ENCODE peak calls at places on chromosomes 5 and 9, in four cellular contexts. E is testis, L is GM12892, F is A549. J is an unnamed sample.

GRCh38 chr5:10329808-10330481 is 22.2 kb upstream of the CMBL start:
- DNase-seq in E (peak; percentile 38), L (no peak), F (no peak), J (peak; percentile 91)

GRCh38 chr5:170273968-170274710 is 23.4 kb downstream of the LCP2 start:
- DNase-seq in E (peak; percentile 63), L (no peak), F (peak; percentile 60), J (peak; percentile 36)

GRCh38 chr5:665541-665955 is 27.6 kb downstream of the TPPP start:
- DNase-seq in E (no peak), L (no peak), F (peak; percentile 32), J (no peak)

GRCh38 chr5:144142030-144142825 is 28.2 kb downstream of the YIPF5 start:
- DNase-seq in E (no peak), L (no peak), F (peak; percentile 60), J (no peak)

GRCh38 chr9:5592904-5593303 is 36.0 kb upstream of the RIC1 start:
- DNase-seq in E (no peak), L (no peak), F (no peak), J (no peak)

GRCh38 chr5:142618125-142618524 is 67.8 kb downstream of the FGF1 start:
- DNase-seq in E (no peak), L (no peak), F (no peak), J (no peak)

GRCh38 chr5:54088081-54088480 is 222.3 kb downstream of the ARL15 start:
- DNase-seq in E (no peak), L (no peak), F (no peak), J (no peak)

GRCh38 chr5:154696891-154697290 is 58.3 kb upstream of the LARP1 start:
- DNase-seq in E (no peak), L (no peak), F (no peak), J (no peak)

GRCh38 chr9:125190371-125190801 is 783 bp upstream of the PPP6C start:
- DNase-seq in E (no peak), L (no peak), F (no peak), J (peak; percentile 10)

GRCh38 chr5:95644351-95645042 is 2.1 kb upstream of the RFESD start:
- DNase-seq in E (peak; percentile 79), L (no peak), F (peak; percentile 68), J (peak; percentile 37)

GRCh38 chr5:43425965-43426364 is 13.8 kb upstream of the CCL28 start:
- DNase-seq in E (no peak), L (no peak), F (peak; percentile 52), J (peak; percentile 64)

GRCh38 chr5:131671994-131672655 is 37.1 kb upstream of the RAPGEF6 start:
- DNase-seq in E (peak; percentile 38), L (no peak), F (peak; percentile 43), J (no peak)

GRCh38 chr5:7420506-7421280 is 24.8 kb downstream of the ADCY2 start:
- DNase-seq in E (no peak), L (no peak), F (no peak), J (no peak)

GRCh38 chr5:120140510-120140909 is 323.6 kb upstream of the PRR16 start:
- DNase-seq in E (no peak), L (no peak), F (no peak), J (no peak)

GRCh38 chr5:54390015-54390414 is 65.5 kb upstream of the HSPB3 start:
- DNase-seq in E (peak; percentile 56), L (no peak), F (peak; percentile 76), J (peak; percentile 41)

GRCh38 chr5:81789033-81789432 is 38.1 kb upstream of the SSBP2 start:
- DNase-seq in E (no peak), L (no peak), F (no peak), J (peak; percentile 16)

GRCh38 chr5:150600951-150601773 is 39.3 kb upstream of the SYNPO start:
- DNase-seq in E (no peak), L (no peak), F (no peak), J (no peak)

GRCh38 chr5:160466889-160467554 is 45.4 kb downstream of the PTTG1 start:
- DNase-seq in E (no peak), L (no peak), F (peak; percentile 3), J (no peak)

GRCh38 chr5:171093598-171093997 is 215.4 kb upstream of the TLX3 start:
- DNase-seq in E (no peak), L (no peak), F (no peak), J (no peak)

GRCh38 chr9:38250279-38251035 is 142.0 kb upstream of the ALDH1B1 start:
- DNase-seq in E (no peak), L (no peak), F (no peak), J (no peak)

GRCh38 chr5:91225848-91226686 is 157.1 kb downstream of the ARRDC3 start:
- DNase-seq in E (peak; percentile 20), L (no peak), F (peak; percentile 59), J (peak; percentile 74)

GRCh38 chr5:37184748-37185364 is 64.3 kb downstream of the CPLANE1 start:
- DNase-seq in E (no peak), L (no peak), F (no peak), J (no peak)

GRCh38 chr5:94468531-94468930 is 149.9 kb downstream of the KIAA0825 start:
- DNase-seq in E (no peak), L (no peak), F (no peak), J (no peak)

GRCh38 chr5:64693636-64694035 is 3.3 kb downstream of the SHISAL2B start:
- DNase-seq in E (no peak), L (no peak), F (no peak), J (no peak)

GRCh38 chr5:131634666-131634995 is 398 bp downstream of the RAPGEF6 start:
- DNase-seq in E (peak; percentile 60), L (no peak), F (peak; percentile 77), J (peak; percentile 61)

GRCh38 chr5:44640945-44641456 is 167.7 kb upstream of the MRPS30 start:
- DNase-seq in E (no peak), L (no peak), F (no peak), J (no peak)

GRCh38 chr9:127507751-127508648 is 56.7 kb downstream of the LRSAM1 start:
- DNase-seq in E (no peak), L (no peak), F (no peak), J (no peak)

GRCh38 chr9:127506814-127507750 is 55.8 kb downstream of the LRSAM1 start:
- DNase-seq in E (peak; percentile 52), L (no peak), F (no peak), J (no peak)

GRCh38 chr9:127508901-127509260 is 57.6 kb downstream of the LRSAM1 start:
- DNase-seq in E (no peak), L (no peak), F (no peak), J (no peak)

GRCh38 chr9:127509261-127509954 is 58.1 kb downstream of the LRSAM1 start:
- DNase-seq in E (peak; percentile 79), L (no peak), F (no peak), J (no peak)

DNA sequence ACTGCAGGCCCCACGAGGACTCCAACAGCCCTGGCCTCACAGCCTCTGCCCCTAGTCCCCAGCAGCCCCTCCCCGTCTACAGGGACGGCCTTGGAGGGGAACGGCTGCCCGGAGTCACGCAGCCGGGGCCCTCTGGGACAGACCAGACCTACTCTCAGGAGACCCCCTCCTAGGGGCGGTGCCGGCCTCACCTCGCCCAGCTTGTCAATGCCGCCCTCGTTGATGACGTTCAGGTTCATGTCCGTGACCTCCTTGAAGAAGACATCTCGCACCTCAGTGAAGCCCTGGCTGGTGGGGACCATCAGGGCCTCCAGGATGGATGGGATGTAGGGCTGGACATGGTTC is 58.6 kb downstream of the LRSAM1 start:
- DNase-seq in E (no peak), L (no peak), F (no peak), J (no peak)
- TF ChIP-seq POLR2A in E (no peak), L (no peak), F (no peak), J (no peak)

GRCh38 chr9:131237311-131237710 is 39.0 kb downstream of the FAM78A start:
- DNase-seq in E (no peak), L (no peak), F (no peak), J (peak; percentile 31)

GRCh38 chr9:131238402-131239021 is 37.8 kb downstream of the FAM78A start:
- DNase-seq in E (no peak), L (no peak), F (no peak), J (no peak)

GRCh38 chr9:131239307-131239975 is 36.9 kb downstream of the FAM78A start:
- DNase-seq in E (no peak), L (no peak), F (no peak), J (no peak)

GRCh38 chr9:131236761-131237160 is 39.5 kb downstream of the FAM78A start:
- DNase-seq in E (no peak), L (no peak), F (no peak), J (peak; percentile 26)

GRCh38 chr9:131237931-131238401 is 38.3 kb downstream of the FAM78A start:
- DNase-seq in E (peak; percentile 57), L (peak; percentile 77), F (no peak), J (peak; percentile 79)
- TF ChIP-seq POLR2A in E (no peak), L (peak; percentile 79), F (no peak), J (no peak)

DNA sequence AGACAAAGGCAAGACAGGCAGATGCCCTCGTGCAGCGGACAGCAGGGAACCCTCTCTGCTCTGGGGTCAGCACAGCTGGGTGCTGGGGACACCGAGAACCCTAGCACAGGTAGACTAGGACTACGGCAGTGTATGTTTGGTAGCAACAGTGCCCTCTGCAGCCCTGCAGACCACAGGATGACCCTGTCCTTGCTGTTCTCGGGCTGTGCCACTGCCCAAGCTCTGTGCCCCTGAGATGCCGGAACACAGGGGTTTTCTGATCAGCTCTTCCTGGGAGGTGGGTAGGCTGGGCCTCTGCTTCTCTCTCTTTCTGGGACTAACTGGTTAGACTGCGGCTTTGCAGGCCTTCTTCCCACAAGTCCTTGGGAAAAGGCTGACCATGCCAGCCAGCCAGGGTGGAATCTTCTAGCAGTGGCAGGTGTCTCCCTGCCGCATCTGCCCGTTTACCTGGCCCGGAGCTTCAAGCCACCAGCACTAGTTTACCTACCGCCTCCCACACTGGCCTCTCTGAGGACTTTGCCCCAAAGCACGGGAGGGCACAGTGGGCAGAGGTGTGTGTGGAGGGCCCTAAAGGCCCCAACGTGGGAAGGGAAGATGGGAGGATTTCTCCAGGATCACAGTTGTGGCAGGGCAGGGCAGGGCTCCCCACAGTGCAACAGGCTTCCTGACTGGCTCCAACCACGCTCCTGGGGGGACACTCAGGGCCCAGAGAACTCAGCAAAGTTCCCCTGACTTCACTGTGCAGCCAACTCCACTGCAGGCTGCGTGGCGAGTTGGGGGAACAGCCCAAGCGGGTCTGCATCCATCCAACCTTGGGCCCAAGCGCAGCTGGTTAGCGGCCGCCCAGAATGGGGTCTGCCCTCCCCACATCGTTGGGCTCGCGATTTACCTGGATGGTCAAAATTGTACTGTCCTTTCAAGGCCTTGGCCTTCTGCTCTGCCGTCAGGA is 1.2 kb downstream of the UCK1 start:
- DNase-seq in E (no peak), L (no peak), F (no peak), J (no peak)
- TF ChIP-seq POLR2A in E (no peak), L (no peak), F (no peak), J (no peak)

DNA sequence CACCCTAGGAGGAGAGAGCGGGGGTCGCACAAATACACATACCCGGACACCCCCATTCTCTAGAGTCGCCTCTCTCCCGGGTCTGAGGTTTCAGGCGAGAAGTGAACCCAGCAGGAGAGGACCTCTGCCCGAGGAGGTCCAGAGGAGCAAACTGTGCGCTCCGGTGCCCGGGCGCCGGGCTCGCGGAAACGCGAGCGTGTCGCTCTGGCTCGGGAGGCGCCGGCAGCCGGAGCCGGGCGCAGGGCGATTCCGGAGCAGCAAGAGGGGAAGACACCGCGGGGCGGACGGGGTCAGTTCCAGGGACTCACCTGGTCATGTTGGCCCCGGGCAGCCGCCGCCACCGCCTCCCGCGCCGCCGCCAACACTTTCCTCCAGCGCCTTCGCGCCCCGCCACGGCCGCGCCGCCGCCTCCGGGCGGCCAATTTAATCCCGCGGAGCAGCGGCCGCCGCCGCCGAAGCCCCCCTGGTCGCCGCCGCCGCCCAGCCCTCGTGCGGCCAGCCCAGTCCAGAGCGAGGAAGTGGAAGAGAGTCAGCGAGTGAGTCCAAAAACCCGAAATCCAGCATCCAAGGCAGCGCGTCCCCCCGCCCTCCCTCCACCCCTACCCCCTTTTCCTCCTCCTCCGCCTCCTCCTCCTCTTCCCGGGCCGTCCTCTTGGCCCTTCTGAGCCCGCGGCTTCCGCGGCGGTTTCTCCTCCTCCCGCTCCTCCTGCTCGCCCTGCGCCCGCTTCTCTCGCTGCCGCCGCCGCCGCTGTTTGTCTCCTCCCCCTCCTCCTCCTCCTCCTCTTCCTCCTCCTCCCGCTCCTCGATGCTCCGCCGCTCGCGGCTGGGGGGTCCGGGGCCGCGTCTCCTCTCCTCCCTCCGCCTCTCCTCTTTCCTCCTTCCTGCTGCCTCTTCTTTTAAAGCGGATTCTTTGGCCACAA is 1058.0 kb upstream of the DMAC1 start:
- DNase-seq in E (peak; percentile 71), L (no peak), F (no peak), J (peak; percentile 64)
- TF ChIP-seq POLR2A in E (no peak), L (no peak), F (no peak), J (no peak)